ENCODE peak calls at places on chromosomes 4 and X, in nine cellular contexts. One of them, this sample, is unnamed. For H3K9me3 and H3K27me3, the result is how much of the 10 kb centered on the place peaks cover.

GRCh38 chr4:186688150-186688943 is 35.3 kb downstream of the FAT1 start:
- DNase-seq in trophoblast cell: no peak
- DNase-seq in aorta: no peak
- DNase-seq in IMR-90: no peak
- DNase-seq in GM23248: no peak
- DNase-seq in iPS DF 6.9: peak
- DNase-seq in WERI-Rb-1: no peak
- DNase-seq in NT2/D1: peak
- DNase-seq in sigmoid colon: no peak
- DNase-seq in this sample: no peak

GRCh38 chr4:20528508-20528907 is 171.8 kb upstream of the PACRGL start:
- DNase-seq in GM23248: peak
- DNase-seq in IMR-90: peak
- DNase-seq in trophoblast cell: no peak
- DNase-seq in NT2/D1: no peak
- DNase-seq in iPS DF 6.9: no peak
- DNase-seq in WERI-Rb-1: no peak
- DNase-seq in sigmoid colon: no peak
- DNase-seq in aorta: no peak
- DNase-seq in this sample: no peak

GRCh38 chr4:21948347-21949072 is at the start of gene KCNIP4:
- DNase-seq in NT2/D1: peak
- DNase-seq in GM23248: peak
- DNase-seq in iPS DF 6.9: no peak
- DNase-seq in sigmoid colon: no peak
- DNase-seq in WERI-Rb-1: peak
- DNase-seq in trophoblast cell: no peak
- DNase-seq in IMR-90: no peak
- DNase-seq in aorta: peak
- DNase-seq in this sample: peak

GRCh38 chr4:89616382-89616781 is 220.6 kb downstream of the SNCA start:
- DNase-seq in iPS DF 6.9: no peak
- DNase-seq in aorta: no peak
- DNase-seq in GM23248: no peak
- DNase-seq in trophoblast cell: no peak
- DNase-seq in IMR-90: no peak
- DNase-seq in sigmoid colon: no peak
- DNase-seq in NT2/D1: no peak
- DNase-seq in WERI-Rb-1: no peak
- DNase-seq in this sample: no peak

GRCh38 chrX:153946910-153947769 is 2.7 kb upstream of the RENBP start:
- DNase-seq in WERI-Rb-1: peak
- DNase-seq in trophoblast cell: peak
- DNase-seq in NT2/D1: no peak
- DNase-seq in IMR-90: peak
- DNase-seq in sigmoid colon: peak
- DNase-seq in iPS DF 6.9: no peak
- DNase-seq in aorta: peak
- DNase-seq in GM23248: peak
- DNase-seq in this sample: peak

GRCh38 chr4:36823199-36823967 is 421.2 kb upstream of the NWD2 start:
- DNase-seq in aorta: peak
- DNase-seq in sigmoid colon: no peak
- DNase-seq in GM23248: no peak
- DNase-seq in IMR-90: no peak
- DNase-seq in WERI-Rb-1: no peak
- DNase-seq in trophoblast cell: no peak
- DNase-seq in NT2/D1: no peak
- DNase-seq in iPS DF 6.9: no peak
- DNase-seq in this sample: no peak

GRCh38 chrX:38561126-38561868 is at the start of gene TSPAN7:
- DNase-seq in GM23248: peak
- DNase-seq in sigmoid colon: peak
- DNase-seq in IMR-90: peak
- DNase-seq in NT2/D1: peak
- DNase-seq in WERI-Rb-1: peak
- DNase-seq in aorta: peak
- DNase-seq in trophoblast cell: peak
- DNase-seq in iPS DF 6.9: no peak
- DNase-seq in this sample: peak

GRCh38 chrX:107646736-107647135 is 18.4 kb downstream of the PRPS1 start:
- DNase-seq in iPS DF 6.9: no peak
- DNase-seq in IMR-90: no peak
- DNase-seq in GM23248: no peak
- DNase-seq in NT2/D1: no peak
- DNase-seq in aorta: no peak
- DNase-seq in WERI-Rb-1: no peak
- DNase-seq in sigmoid colon: no peak
- DNase-seq in trophoblast cell: no peak
- DNase-seq in this sample: no peak

GRCh38 chr4:93617596-93617995 is 211.0 kb upstream of the ATOH1 start:
- DNase-seq in trophoblast cell: no peak
- DNase-seq in WERI-Rb-1: no peak
- DNase-seq in iPS DF 6.9: no peak
- DNase-seq in GM23248: no peak
- DNase-seq in IMR-90: no peak
- DNase-seq in NT2/D1: no peak
- DNase-seq in aorta: no peak
- DNase-seq in sigmoid colon: no peak
- DNase-seq in this sample: no peak

GRCh38 chrX:26783512-26784225 is 567.7 kb downstream of the MAGEB5 start:
- DNase-seq in iPS DF 6.9: peak
- DNase-seq in NT2/D1: peak
- DNase-seq in aorta: no peak
- DNase-seq in IMR-90: peak
- DNase-seq in GM23248: peak
- DNase-seq in WERI-Rb-1: peak
- DNase-seq in sigmoid colon: no peak
- DNase-seq in trophoblast cell: no peak
- DNase-seq in this sample: no peak

GRCh38 chr4:65880594-65880993 is 210.3 kb upstream of the EPHA5 start:
- DNase-seq in IMR-90: no peak
- DNase-seq in iPS DF 6.9: no peak
- DNase-seq in aorta: no peak
- DNase-seq in GM23248: no peak
- DNase-seq in WERI-Rb-1: no peak
- DNase-seq in NT2/D1: no peak
- DNase-seq in trophoblast cell: no peak
- DNase-seq in sigmoid colon: no peak
- DNase-seq in this sample: no peak

GRCh38 chr4:11954093-11954492 is 525.4 kb upstream of the HS3ST1 start:
- DNase-seq in iPS DF 6.9: peak
- DNase-seq in GM23248: peak
- DNase-seq in WERI-Rb-1: peak
- DNase-seq in aorta: no peak
- DNase-seq in sigmoid colon: no peak
- DNase-seq in IMR-90: no peak
- DNase-seq in NT2/D1: peak
- DNase-seq in trophoblast cell: no peak
- DNase-seq in this sample: peak

GRCh38 chr4:85870298-85871083 is 395.5 kb downstream of the ARHGAP24 start:
- DNase-seq in WERI-Rb-1: no peak
- DNase-seq in trophoblast cell: no peak
- DNase-seq in sigmoid colon: no peak
- DNase-seq in aorta: no peak
- DNase-seq in GM23248: no peak
- DNase-seq in IMR-90: no peak
- DNase-seq in NT2/D1: no peak
- DNase-seq in iPS DF 6.9: no peak
- DNase-seq in this sample: no peak

GRCh38 chrX:13506574-13506973 is 62.8 kb upstream of the EGFL6 start:
- DNase-seq in sigmoid colon: no peak
- DNase-seq in IMR-90: peak
- DNase-seq in WERI-Rb-1: peak
- DNase-seq in aorta: peak
- DNase-seq in iPS DF 6.9: no peak
- DNase-seq in GM23248: peak
- DNase-seq in NT2/D1: peak
- DNase-seq in trophoblast cell: no peak
- DNase-seq in this sample: no peak

GRCh38 chr4:180669637-180670036 is 1573.6 kb upstream of the TENM3 start:
- DNase-seq in WERI-Rb-1: no peak
- DNase-seq in NT2/D1: no peak
- DNase-seq in aorta: no peak
- DNase-seq in IMR-90: peak
- DNase-seq in GM23248: no peak
- DNase-seq in iPS DF 6.9: no peak
- DNase-seq in trophoblast cell: peak
- DNase-seq in sigmoid colon: no peak
- DNase-seq in this sample: no peak

GRCh38 chr4:180665994-180666818 is 1577.0 kb upstream of the TENM3 start:
- DNase-seq in trophoblast cell: peak
- DNase-seq in GM23248: peak
- DNase-seq in aorta: no peak
- DNase-seq in WERI-Rb-1: peak
- DNase-seq in NT2/D1: peak
- DNase-seq in IMR-90: peak
- DNase-seq in sigmoid colon: no peak
- DNase-seq in iPS DF 6.9: peak
- DNase-seq in this sample: no peak

GRCh38 chr4:180664766-180665368 is 1578.3 kb upstream of the TENM3 start:
- DNase-seq in NT2/D1: peak
- DNase-seq in GM23248: peak
- DNase-seq in sigmoid colon: peak
- DNase-seq in trophoblast cell: peak
- DNase-seq in aorta: no peak
- DNase-seq in WERI-Rb-1: peak
- DNase-seq in iPS DF 6.9: peak
- DNase-seq in IMR-90: peak
- DNase-seq in this sample: peak

GRCh38 chr4:180668732-180669131 is 1574.5 kb upstream of the TENM3 start:
- DNase-seq in iPS DF 6.9: no peak
- DNase-seq in NT2/D1: no peak
- DNase-seq in trophoblast cell: no peak
- DNase-seq in sigmoid colon: no peak
- DNase-seq in WERI-Rb-1: no peak
- DNase-seq in GM23248: no peak
- DNase-seq in aorta: peak
- DNase-seq in IMR-90: no peak
- DNase-seq in this sample: no peak

DNA sequence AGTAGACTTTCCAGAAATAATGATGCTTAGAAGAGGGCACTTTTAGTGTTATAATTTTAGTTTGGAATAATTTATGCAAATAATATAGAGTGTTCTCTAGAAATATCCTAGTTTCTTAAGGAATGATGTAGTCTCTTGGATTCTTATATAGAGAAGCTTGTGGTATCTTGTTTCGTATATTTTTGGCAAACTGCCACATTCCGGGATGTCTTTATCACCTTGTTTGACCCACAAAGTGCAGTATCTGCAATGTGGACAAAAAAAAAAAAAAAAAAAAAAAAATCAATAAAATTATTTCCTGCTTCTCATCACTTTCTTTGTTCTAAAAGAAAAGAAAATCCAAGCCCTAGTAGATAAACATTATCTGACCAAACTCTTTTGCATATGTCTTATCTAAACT is 1577.7 kb upstream of the TENM3 start:
- DNase-seq in WERI-Rb-1: no peak
- DNase-seq in iPS DF 6.9: no peak
- DNase-seq in trophoblast cell: no peak
- DNase-seq in GM23248: no peak
- DNase-seq in aorta: no peak
- DNase-seq in sigmoid colon: no peak
- DNase-seq in IMR-90: no peak
- DNase-seq in NT2/D1: no peak
- DNase-seq in this sample: no peak
- H3K4me3 ChIP-seq in WERI-Rb-1: no peak
- H3K4me3 ChIP-seq in iPS DF 6.9: no peak
- H3K4me3 ChIP-seq in trophoblast cell: no peak
- H3K4me3 ChIP-seq in GM23248: no peak
- H3K4me3 ChIP-seq in aorta: no peak
- H3K4me3 ChIP-seq in sigmoid colon: no peak
- H3K4me3 ChIP-seq in IMR-90: no peak
- H3K4me3 ChIP-seq in NT2/D1: no peak
- H3K4me3 ChIP-seq in this sample: no peak

DNA sequence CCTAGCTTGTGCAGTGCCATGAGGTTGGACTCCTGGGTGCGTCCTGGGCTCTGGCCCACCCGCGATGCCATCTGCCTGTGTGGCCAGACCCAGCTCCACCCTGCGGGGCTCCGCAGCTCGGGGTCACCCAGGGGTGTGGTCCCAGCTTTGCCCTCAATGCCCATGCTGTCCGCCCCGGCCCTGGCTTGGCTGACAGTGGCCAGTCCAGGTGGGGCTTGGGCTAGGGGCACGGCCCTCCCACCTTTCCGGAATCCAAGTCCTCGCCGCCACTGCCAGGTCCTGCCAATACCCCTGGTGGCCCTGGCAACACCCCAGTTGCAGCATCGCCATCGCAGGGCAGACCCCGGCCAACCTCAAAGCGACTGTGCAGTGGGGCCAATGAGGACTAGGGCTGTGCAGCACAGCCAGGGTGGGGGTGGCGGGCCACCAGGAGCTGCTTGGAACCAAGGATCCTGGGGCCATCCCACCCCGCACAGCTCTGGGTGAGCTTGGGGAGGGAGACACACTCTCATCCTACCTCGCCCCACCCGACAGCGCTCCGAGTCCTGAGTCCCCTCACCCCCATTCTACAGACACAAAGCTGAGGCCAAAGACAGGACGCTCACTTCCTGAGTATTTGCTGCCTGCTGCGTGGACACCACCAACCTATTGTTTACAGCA is 80.9 kb downstream of the ZNF718 start:
- DNase-seq in aorta: no peak
- DNase-seq in iPS DF 6.9: no peak
- DNase-seq in trophoblast cell: no peak
- DNase-seq in WERI-Rb-1: no peak
- DNase-seq in sigmoid colon: no peak
- DNase-seq in IMR-90: no peak
- DNase-seq in GM23248: no peak
- DNase-seq in NT2/D1: no peak
- DNase-seq in this sample: no peak
- H3K9me3 ChIP-seq in aorta: under half
- H3K9me3 ChIP-seq in iPS DF 6.9: under half
- H3K9me3 ChIP-seq in trophoblast cell: under half
- H3K9me3 ChIP-seq in WERI-Rb-1: under half
- H3K9me3 ChIP-seq in sigmoid colon: under half
- H3K9me3 ChIP-seq in IMR-90: under half
- H3K9me3 ChIP-seq in GM23248: under half
- H3K9me3 ChIP-seq in NT2/D1: half or more
- H3K9me3 ChIP-seq in this sample: under half

DNA sequence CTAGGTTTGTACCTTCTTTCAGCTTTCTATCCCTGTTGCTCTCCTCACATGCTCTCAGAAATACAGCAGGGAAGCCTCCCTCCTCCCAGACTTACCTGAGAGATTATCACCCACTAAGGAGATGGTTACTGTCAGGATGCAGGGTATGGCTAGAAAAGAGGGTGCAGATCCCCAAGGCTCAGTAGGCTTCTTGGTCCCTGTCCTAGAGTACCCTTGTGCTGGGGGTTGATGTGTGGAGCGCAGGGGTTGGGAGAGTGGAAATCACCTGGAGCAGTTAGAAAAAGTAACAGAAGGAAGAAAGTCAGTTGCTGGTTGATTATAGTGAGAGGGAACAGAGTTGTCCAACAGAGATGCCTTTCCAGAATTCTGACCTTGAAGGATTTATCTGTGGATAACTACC is 80.2 kb downstream of the CNGA2 start:
- DNase-seq in iPS DF 6.9: no peak
- DNase-seq in WERI-Rb-1: no peak
- DNase-seq in NT2/D1: no peak
- DNase-seq in IMR-90: no peak
- DNase-seq in aorta: no peak
- DNase-seq in GM23248: no peak
- DNase-seq in trophoblast cell: no peak
- DNase-seq in sigmoid colon: no peak
- DNase-seq in this sample: no peak
- H3K27me3 ChIP-seq in iPS DF 6.9: under half
- H3K27me3 ChIP-seq in WERI-Rb-1: under half
- H3K27me3 ChIP-seq in NT2/D1: under half
- H3K27me3 ChIP-seq in IMR-90: under half
- H3K27me3 ChIP-seq in aorta: under half
- H3K27me3 ChIP-seq in GM23248: under half
- H3K27me3 ChIP-seq in trophoblast cell: under half
- H3K27me3 ChIP-seq in sigmoid colon: under half
- H3K27me3 ChIP-seq in this sample: under half

GRCh38 chr4:80036306-80036705 is 36.7 kb downstream of the ANTXR2 start:
- DNase-seq in sigmoid colon: no peak
- DNase-seq in aorta: no peak
- DNase-seq in NT2/D1: no peak
- DNase-seq in GM23248: no peak
- DNase-seq in IMR-90: no peak
- DNase-seq in iPS DF 6.9: no peak
- DNase-seq in trophoblast cell: no peak
- DNase-seq in WERI-Rb-1: no peak
- DNase-seq in this sample: no peak
- H3K4me3 ChIP-seq in sigmoid colon: no peak
- H3K4me3 ChIP-seq in aorta: no peak
- H3K4me3 ChIP-seq in NT2/D1: no peak
- H3K4me3 ChIP-seq in GM23248: peak
- H3K4me3 ChIP-seq in IMR-90: no peak
- H3K4me3 ChIP-seq in iPS DF 6.9: no peak
- H3K4me3 ChIP-seq in trophoblast cell: no peak
- H3K4me3 ChIP-seq in WERI-Rb-1: no peak
- H3K4me3 ChIP-seq in this sample: no peak